ENCODE peak calls at places on chromosomes 12 and 14, in ten cellular contexts. B is upper lobe of right lung, A is Peyer's patch, Z is lung, I is tibial nerve, N is right lobe of liver, D is HepG2, E is heart right ventricle, V is IMR-90, G is left ventricle myocardium inferior. F is an unnamed sample.

GRCh38 chr12:70758494-70758845 is 121.2 kb upstream of the PTPRB start:
- DNase-seq in E (no peak), N (no peak), Z (no peak), G (no peak), V (no peak), D (no peak), B (no peak), I (no peak), A (no peak), F (no peak)

GRCh38 chr12:32947203-32947795 is 50.7 kb upstream of the PKP2 start:
- DNase-seq in A (no peak), B (no peak), Z (no peak), E (no peak), N (no peak), I (no peak), G (no peak), V (no peak), D (peak; percentile 9), F (no peak)

GRCh38 chr12:16272222-16272621 is 5.3 kb downstream of the SLC15A5 start:
- DNase-seq in V (peak; percentile 2), A (no peak), D (no peak), I (no peak), B (no peak), E (no peak), G (no peak), N (no peak), Z (no peak), F (no peak)

GRCh38 chr12:79686171-79686570 is 4.6 kb downstream of the PAWR start:
- DNase-seq in E (no peak), A (no peak), Z (no peak), G (no peak), V (no peak), B (no peak), N (no peak), D (no peak), I (no peak), F (no peak)

GRCh38 chr12:103495783-103496456 is at the start of gene C12orf42:
- DNase-seq in V (no peak), N (peak; percentile 37), G (no peak), Z (no peak), E (no peak), B (no peak), I (peak; percentile 30), A (peak; percentile 68), D (no peak), F (peak; percentile 50)

GRCh38 chr14:99412122-99413061 is 68.3 kb downstream of the SETD3 start:
- DNase-seq in Z (no peak), E (no peak), A (no peak), V (peak; percentile 25), D (no peak), B (no peak), G (no peak), I (no peak), N (no peak), F (peak; percentile 63)

GRCh38 chr12:116366456-116366776 is 88.9 kb upstream of the MED13L start:
- DNase-seq in V (no peak), B (peak; percentile 74), Z (peak; percentile 50), G (no peak), E (no peak), A (no peak), D (no peak), N (peak; percentile 48), I (no peak), F (no peak)

GRCh38 chr12:73076760-73077159 is 804.6 kb downstream of the TRHDE start:
- DNase-seq in N (no peak), Z (no peak), G (no peak), B (no peak), D (no peak), V (no peak), I (no peak), A (no peak), E (no peak), F (no peak)

GRCh38 chr14:106586098-106586704 is 1059.8 kb downstream of the TMEM121 start:
- DNase-seq in G (no peak), D (peak; percentile 37), A (peak; percentile 86), V (no peak), Z (no peak), B (peak; percentile 69), E (no peak), I (peak; percentile 7), N (no peak), F (no peak)

GRCh38 chr12:126384029-126384564 is 1318.9 kb downstream of the AACS start:
- DNase-seq in B (no peak), E (no peak), G (no peak), N (no peak), A (no peak), I (no peak), Z (no peak), D (no peak), V (no peak), F (no peak)

GRCh38 chr12:113439606-113440030 is 17.4 kb downstream of the SDSL start:
- DNase-seq in G (no peak), A (no peak), I (no peak), N (no peak), E (peak; percentile 25), Z (no peak), V (peak; percentile 31), B (no peak), D (peak; percentile 40), F (peak; percentile 85)

GRCh38 chr14:68173227-68173972 is 353.8 kb downstream of the RAD51B start:
- DNase-seq in I (no peak), B (no peak), N (no peak), V (peak; percentile 84), A (no peak), D (no peak), G (no peak), Z (no peak), E (no peak), F (no peak)

GRCh38 chr14:68148276-68148675 is 328.7 kb downstream of the RAD51B start:
- DNase-seq in Z (no peak), I (no peak), V (peak; percentile 55), N (no peak), A (no peak), B (no peak), G (no peak), E (no peak), D (no peak), F (no peak)

GRCh38 chr12:112973016-112973711 is 5.2 kb upstream of the OAS2 start:
- DNase-seq in V (no peak), N (no peak), A (no peak), B (no peak), Z (no peak), E (no peak), D (no peak), I (no peak), G (no peak), F (no peak)

DNA sequence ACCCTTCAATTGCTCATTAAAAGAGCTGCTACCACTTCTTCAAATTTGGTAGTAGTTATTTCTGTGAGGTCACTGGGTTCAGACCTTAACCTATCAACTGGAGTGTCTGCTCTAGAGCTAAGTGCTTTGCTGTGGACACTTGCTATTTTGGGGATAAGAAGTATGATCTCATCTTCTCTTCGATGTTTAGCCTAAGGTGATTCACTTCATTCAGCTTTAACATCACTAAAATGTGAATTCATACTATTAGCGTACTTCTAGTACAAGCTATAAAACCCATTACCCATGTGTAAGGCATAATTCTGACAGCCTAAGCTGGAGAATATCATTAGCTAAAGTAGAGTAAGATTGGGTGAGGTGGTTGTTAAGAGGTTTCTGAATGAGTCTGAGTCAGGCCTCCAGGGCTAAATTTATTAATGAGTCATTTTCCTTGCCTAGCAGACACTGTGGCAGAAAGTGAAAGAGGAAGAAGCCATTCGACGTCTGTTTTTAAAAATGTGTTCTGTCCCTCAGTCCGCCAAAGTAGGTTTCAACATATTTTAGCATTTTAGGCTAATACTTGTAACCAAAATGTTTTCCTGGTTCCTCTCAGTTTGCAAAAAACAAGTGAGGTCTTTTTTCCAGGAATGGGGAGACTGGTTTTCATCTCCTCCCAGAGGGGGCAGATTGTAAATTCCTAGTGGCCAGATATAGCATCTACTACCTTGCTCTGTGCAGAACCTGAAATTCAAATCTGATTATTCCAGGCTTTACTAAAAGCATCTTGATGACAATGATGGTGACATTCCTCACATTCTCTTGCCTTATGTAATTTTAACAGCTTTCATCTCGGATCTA is 103.6 kb downstream of the SSPN start:
- DNase-seq in B (no peak), E (peak; percentile 30), V (peak; percentile 83), A (no peak), D (no peak), G (no peak), I (no peak), N (no peak), Z (no peak), F (no peak)
- TF ChIP-seq CTCF in B (peak; percentile 27), E (no peak), V (peak; percentile 39), A (peak; percentile 43), D (no peak), G (peak; percentile 25), I (no peak), N (no peak), Z (no peak), F (no peak)

DNA sequence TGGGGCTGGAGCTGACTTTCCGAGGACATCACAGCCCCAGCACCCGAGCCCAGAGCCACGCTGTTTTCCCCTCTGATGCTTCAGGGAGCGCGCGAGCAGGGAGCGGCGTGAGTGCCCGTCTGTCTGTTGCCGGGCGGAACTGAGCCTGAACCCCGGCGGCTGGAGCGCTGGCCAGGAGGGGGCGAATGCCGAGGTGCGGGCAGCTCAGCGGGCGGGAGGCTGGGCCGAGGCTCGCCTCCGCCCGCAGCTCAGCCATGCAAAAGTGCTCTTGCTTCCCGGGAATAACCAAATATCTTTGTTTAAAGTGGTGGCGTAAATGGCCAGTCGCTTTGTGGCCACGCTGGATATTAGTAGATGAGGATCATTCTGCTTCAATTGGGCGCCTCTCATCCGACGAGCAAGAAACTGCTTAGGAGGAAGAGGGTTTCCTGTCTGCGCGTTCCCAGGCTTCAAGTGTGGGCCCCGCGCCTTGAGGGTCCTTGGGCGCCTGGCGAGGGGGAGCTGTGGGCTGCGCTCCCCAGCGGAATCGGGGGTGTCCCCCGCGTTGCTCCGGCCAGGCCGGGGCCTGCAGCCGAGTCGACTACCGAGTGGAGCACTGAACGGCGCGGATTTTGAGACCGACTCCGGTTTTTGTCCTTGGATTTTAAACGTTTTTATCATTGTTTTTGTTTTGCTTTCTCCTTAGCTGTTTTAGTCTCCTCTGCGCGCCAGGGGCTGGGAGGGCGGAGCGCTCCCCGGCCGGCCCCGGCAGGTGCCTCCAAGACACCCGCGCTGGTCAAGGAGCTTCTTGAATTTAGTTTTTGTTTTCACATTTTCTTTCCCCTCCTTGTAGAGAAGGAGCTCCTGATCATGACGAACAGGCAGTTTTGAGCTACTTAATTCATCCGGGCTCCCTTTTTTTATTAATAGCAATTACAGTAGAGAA is 831 bp upstream of the NKX2-1 start:
- DNase-seq in E (no peak), N (peak; percentile 60), Z (peak; percentile 65), G (no peak), D (peak; percentile 44), I (no peak), A (no peak), V (peak; percentile 2), B (peak; percentile 84), F (peak; percentile 73)
- TF ChIP-seq CTCF in E (no peak), N (peak; percentile 27), Z (no peak), G (peak; percentile 29), D (peak; percentile 83), I (no peak), A (no peak), V (peak; percentile 15), B (peak; percentile 25), F (no peak)

GRCh38 chr12:6567824-6568617 is at the start of gene NOP2:
- DNase-seq in Z (peak; percentile 92), N (peak; percentile 94), D (peak; percentile 79), E (peak; percentile 91), B (peak; percentile 97), V (peak; percentile 83), A (peak; percentile 96), G (peak; percentile 92), I (peak; percentile 84), F (peak; percentile 86)
- TF ChIP-seq CTCF in Z (no peak), N (no peak), D (no peak), E (no peak), B (no peak), V (no peak), A (no peak), G (no peak), I (no peak), F (no peak)

GRCh38 chr12:27710592-27711311 is at the start of gene MRPS35:
- DNase-seq in E (peak; percentile 93), I (peak; percentile 88), G (peak; percentile 94), V (peak; percentile 94), A (peak; percentile 96), B (peak; percentile 96), Z (peak; percentile 92), D (peak; percentile 72), N (peak; percentile 93), F (peak; percentile 77)
- TF ChIP-seq CTCF in E (no peak), I (no peak), G (no peak), V (no peak), A (no peak), B (no peak), Z (no peak), D (peak; percentile 41), N (no peak), F (no peak)